ENCODE peak calls at places on chromosomes 3 and 15, in eight cellular contexts. I is GM13976; S is NCI-H2171 treated with DMSO at 0.1 percent for 48 hours; T is NCI-H1694 treated with DMSO at 0.1 percent for 48 hours; E is mesothelial cell of epicardium; J is upper lobe of left lung; D is astrocyte of the spinal cord; Q is stimulated activated CD8-positive, alpha-beta memory T cell treated with anti-CD3 and anti-CD28 coated beads, Interleukin-15, amount 100 ng/mL, for 1 hour. H is an unnamed sample.

GRCh38 chr15:51181905-51182304 is 87.2 kb upstream of the TNFAIP8L3 start:
- DNase-seq in I (no peak), S (no peak), T (no peak), E (no peak), J (no peak), D (no peak), Q (no peak), H (no peak)

GRCh38 chr3:50708620-50709019 is 33.9 kb downstream of the DOCK3 start:
- DNase-seq in I (no peak), S (peak), T (no peak), E (peak), J (no peak), D (no peak), Q (no peak), H (peak)

GRCh38 chr15:32649336-32649735 is 7.8 kb downstream of the SCG5 start:
- DNase-seq in I (no peak), S (peak), T (no peak), E (no peak), J (no peak), D (peak), Q (no peak), H (no peak)

GRCh38 chr15:25738171-25738792 is 124.8 kb downstream of the ATP10A start:
- DNase-seq in I (no peak), S (no peak), T (no peak), E (no peak), J (no peak), D (no peak), Q (no peak), H (no peak)

GRCh38 chr15:69298697-69299441 is at the start of gene PAQR5:
- DNase-seq in I (no peak), S (peak), T (no peak), E (peak), J (peak), D (no peak), Q (no peak), H (no peak)

GRCh38 chr3:170584585-170585007 is 1.3 kb downstream of the SLC7A14 start:
- DNase-seq in I (peak), S (peak), T (no peak), E (peak), J (peak), D (peak), Q (no peak), H (peak)

GRCh38 chr3:54344601-54345216 is 222.4 kb downstream of the CACNA2D3 start:
- DNase-seq in I (no peak), S (no peak), T (no peak), E (no peak), J (no peak), D (no peak), Q (no peak), H (no peak)

GRCh38 chr15:72237286-72238224 is 6.6 kb upstream of the PKM start:
- DNase-seq in I (peak), S (no peak), T (no peak), E (no peak), J (no peak), D (peak), Q (no peak), H (peak)

GRCh38 chr3:189334064-189334920 is 162.5 kb downstream of the TPRG1 start:
- DNase-seq in I (no peak), S (no peak), T (no peak), E (no peak), J (no peak), D (peak), Q (no peak), H (no peak)

GRCh38 chr3:152538518-152538917 is 269.8 kb downstream of the MBNL1 start:
- DNase-seq in I (no peak), S (no peak), T (no peak), E (no peak), J (no peak), D (no peak), Q (no peak), H (no peak)

GRCh38 chr3:39234705-39235104 is 42.3 kb upstream of the XIRP1 start:
- DNase-seq in I (no peak), S (no peak), T (no peak), E (no peak), J (no peak), D (no peak), Q (no peak), H (peak)

GRCh38 chr3:43723121-43723734 is 32.5 kb downstream of the ABHD5 start:
- DNase-seq in I (no peak), S (no peak), T (no peak), E (no peak), J (no peak), D (peak), Q (no peak), H (no peak)

H was measured in activated CD8-positive, alpha-beta T cell treated with anti-CD3 and anti-CD28 coated beads, Interleukin-2, amount 10 ng/mL, durations not matched to agents 7 days and 5 days.